ENCODE peak calls at places on chromosomes 11 and 22, in ten cellular contexts. One of them, this sample, is unnamed.

GRCh38 chr11:73991471-73992006 is 8.9 kb upstream of the UCP2 start:
- DNase-seq in heart left ventricle: no peak
- DNase-seq in A549: no peak
- DNase-seq in body of pancreas: no peak
- DNase-seq in esophagus muscularis mucosa: no peak
- DNase-seq in ovary: no peak
- DNase-seq in stomach: no peak
- DNase-seq in GM12891: no peak
- DNase-seq in sigmoid colon: peak
- DNase-seq in Peyer's patch: peak
- DNase-seq in this sample: no peak

GRCh38 chr11:11229691-11230090 is 123.4 kb downstream of the CSNK2A3 start:
- DNase-seq in heart left ventricle: no peak
- DNase-seq in A549: no peak
- DNase-seq in body of pancreas: no peak
- DNase-seq in esophagus muscularis mucosa: no peak
- DNase-seq in ovary: no peak
- DNase-seq in stomach: no peak
- DNase-seq in GM12891: no peak
- DNase-seq in sigmoid colon: no peak
- DNase-seq in Peyer's patch: no peak
- DNase-seq in this sample: no peak

GRCh38 chr11:74257934-74258553 is 53.4 kb downstream of the P4HA3 start:
- DNase-seq in heart left ventricle: peak
- DNase-seq in A549: no peak
- DNase-seq in body of pancreas: peak
- DNase-seq in esophagus muscularis mucosa: peak
- DNase-seq in ovary: peak
- DNase-seq in stomach: peak
- DNase-seq in GM12891: no peak
- DNase-seq in sigmoid colon: peak
- DNase-seq in Peyer's patch: no peak
- DNase-seq in this sample: peak

GRCh38 chr11:62560566-62561103 is 13.1 kb downstream of the EEF1G start:
- DNase-seq in heart left ventricle: peak
- DNase-seq in A549: peak
- DNase-seq in body of pancreas: peak
- DNase-seq in esophagus muscularis mucosa: peak
- DNase-seq in ovary: peak
- DNase-seq in stomach: peak
- DNase-seq in GM12891: no peak
- DNase-seq in sigmoid colon: peak
- DNase-seq in Peyer's patch: peak
- DNase-seq in this sample: peak

GRCh38 chr11:3069425-3069824 is 12.2 kb upstream of the CARS1 start:
- DNase-seq in heart left ventricle: no peak
- DNase-seq in A549: no peak
- DNase-seq in body of pancreas: no peak
- DNase-seq in esophagus muscularis mucosa: no peak
- DNase-seq in ovary: no peak
- DNase-seq in stomach: no peak
- DNase-seq in GM12891: no peak
- DNase-seq in sigmoid colon: no peak
- DNase-seq in Peyer's patch: no peak
- DNase-seq in this sample: no peak

GRCh38 chr11:73931039-73931645 is 19.7 kb upstream of the DNAJB13 start:
- DNase-seq in heart left ventricle: no peak
- DNase-seq in A549: peak
- DNase-seq in body of pancreas: peak
- DNase-seq in esophagus muscularis mucosa: no peak
- DNase-seq in ovary: no peak
- DNase-seq in stomach: peak
- DNase-seq in GM12891: no peak
- DNase-seq in sigmoid colon: no peak
- DNase-seq in Peyer's patch: peak
- DNase-seq in this sample: peak

GRCh38 chr11:130128626-130129025 is 31.0 kb upstream of the ST14 start:
- DNase-seq in heart left ventricle: no peak
- DNase-seq in A549: no peak
- DNase-seq in body of pancreas: no peak
- DNase-seq in esophagus muscularis mucosa: no peak
- DNase-seq in ovary: no peak
- DNase-seq in stomach: no peak
- DNase-seq in GM12891: no peak
- DNase-seq in sigmoid colon: no peak
- DNase-seq in Peyer's patch: no peak
- DNase-seq in this sample: no peak

GRCh38 chr11:19988598-19988997 is 171.7 kb downstream of the DBX1 start:
- DNase-seq in heart left ventricle: peak
- DNase-seq in A549: no peak
- DNase-seq in body of pancreas: no peak
- DNase-seq in esophagus muscularis mucosa: no peak
- DNase-seq in ovary: peak
- DNase-seq in stomach: no peak
- DNase-seq in GM12891: no peak
- DNase-seq in sigmoid colon: peak
- DNase-seq in Peyer's patch: no peak
- DNase-seq in this sample: peak

GRCh38 chr22:50684986-50685385 is 12.4 kb downstream of the SHANK3 start:
- DNase-seq in heart left ventricle: no peak
- DNase-seq in A549: no peak
- DNase-seq in body of pancreas: no peak
- DNase-seq in esophagus muscularis mucosa: no peak
- DNase-seq in ovary: no peak
- DNase-seq in stomach: peak
- DNase-seq in GM12891: peak
- DNase-seq in sigmoid colon: no peak
- DNase-seq in Peyer's patch: peak
- DNase-seq in this sample: no peak

GRCh38 chr22:50691521-50691920 is 18.9 kb downstream of the SHANK3 start:
- DNase-seq in heart left ventricle: no peak
- DNase-seq in A549: no peak
- DNase-seq in body of pancreas: no peak
- DNase-seq in esophagus muscularis mucosa: no peak
- DNase-seq in ovary: no peak
- DNase-seq in stomach: no peak
- DNase-seq in GM12891: no peak
- DNase-seq in sigmoid colon: no peak
- DNase-seq in Peyer's patch: peak
- DNase-seq in this sample: peak

GRCh38 chr22:50687829-50688228 is 15.2 kb downstream of the SHANK3 start:
- DNase-seq in heart left ventricle: no peak
- DNase-seq in A549: no peak
- DNase-seq in body of pancreas: no peak
- DNase-seq in esophagus muscularis mucosa: no peak
- DNase-seq in ovary: no peak
- DNase-seq in stomach: peak
- DNase-seq in GM12891: no peak
- DNase-seq in sigmoid colon: peak
- DNase-seq in Peyer's patch: peak
- DNase-seq in this sample: no peak

GRCh38 chr22:50686794-50687193 is 14.2 kb downstream of the SHANK3 start:
- DNase-seq in heart left ventricle: no peak
- DNase-seq in A549: no peak
- DNase-seq in body of pancreas: no peak
- DNase-seq in esophagus muscularis mucosa: no peak
- DNase-seq in ovary: no peak
- DNase-seq in stomach: no peak
- DNase-seq in GM12891: peak
- DNase-seq in sigmoid colon: no peak
- DNase-seq in Peyer's patch: peak
- DNase-seq in this sample: no peak

DNA sequence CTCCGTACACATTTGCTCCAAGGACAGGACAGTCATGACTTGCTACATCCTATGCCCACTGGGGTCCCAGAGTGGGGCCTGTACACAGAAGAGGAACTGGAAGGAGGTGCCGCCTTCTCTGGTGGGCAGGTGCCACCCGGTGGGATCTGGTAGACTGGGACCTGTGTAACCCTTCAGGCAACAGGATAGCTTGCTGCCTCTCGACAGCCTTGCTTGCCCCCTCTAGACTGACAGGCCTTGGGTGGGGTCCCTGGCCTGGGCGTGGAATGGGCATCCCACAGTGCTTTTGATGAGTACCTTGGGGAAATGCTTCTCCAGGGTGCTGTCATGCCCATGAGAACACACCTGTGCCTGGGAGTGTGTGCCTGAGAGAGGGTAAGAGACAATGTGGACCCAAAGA is 15.8 kb downstream of the SHANK3 start:
- DNase-seq in heart left ventricle: no peak
- DNase-seq in A549: no peak
- DNase-seq in body of pancreas: no peak
- DNase-seq in esophagus muscularis mucosa: no peak
- DNase-seq in ovary: no peak
- DNase-seq in stomach: peak
- DNase-seq in GM12891: no peak
- DNase-seq in sigmoid colon: peak
- DNase-seq in Peyer's patch: peak
- DNase-seq in this sample: no peak
- TF ChIP-seq POLR2A in heart left ventricle: no peak
- TF ChIP-seq POLR2A in A549: no peak
- TF ChIP-seq POLR2A in body of pancreas: no peak
- TF ChIP-seq POLR2A in esophagus muscularis mucosa: no peak
- TF ChIP-seq POLR2A in ovary: no peak
- TF ChIP-seq POLR2A in stomach: no peak
- TF ChIP-seq POLR2A in GM12891: no peak
- TF ChIP-seq POLR2A in sigmoid colon: no peak
- TF ChIP-seq POLR2A in Peyer's patch: no peak
- TF ChIP-seq POLR2A in this sample: no peak

GRCh38 chr11:103845331-103845730 is 191.1 kb upstream of the DDI1 start:
- DNase-seq in heart left ventricle: no peak
- DNase-seq in A549: no peak
- DNase-seq in body of pancreas: no peak
- DNase-seq in esophagus muscularis mucosa: no peak
- DNase-seq in ovary: no peak
- DNase-seq in stomach: no peak
- DNase-seq in GM12891: no peak
- DNase-seq in sigmoid colon: no peak
- DNase-seq in Peyer's patch: no peak
- DNase-seq in this sample: no peak

GRCh38 chr11:103851166-103851651 is 185.2 kb upstream of the DDI1 start:
- DNase-seq in heart left ventricle: no peak
- DNase-seq in A549: no peak
- DNase-seq in body of pancreas: peak
- DNase-seq in esophagus muscularis mucosa: no peak
- DNase-seq in ovary: peak
- DNase-seq in stomach: no peak
- DNase-seq in GM12891: no peak
- DNase-seq in sigmoid colon: no peak
- DNase-seq in Peyer's patch: no peak
- DNase-seq in this sample: no peak

GRCh38 chr11:103849366-103849765 is 187.1 kb upstream of the DDI1 start:
- DNase-seq in heart left ventricle: no peak
- DNase-seq in A549: no peak
- DNase-seq in body of pancreas: no peak
- DNase-seq in esophagus muscularis mucosa: no peak
- DNase-seq in ovary: no peak
- DNase-seq in stomach: no peak
- DNase-seq in GM12891: no peak
- DNase-seq in sigmoid colon: no peak
- DNase-seq in Peyer's patch: no peak
- DNase-seq in this sample: no peak

GRCh38 chr11:103850419-103851165 is 185.8 kb upstream of the DDI1 start:
- DNase-seq in heart left ventricle: no peak
- DNase-seq in A549: no peak
- DNase-seq in body of pancreas: no peak
- DNase-seq in esophagus muscularis mucosa: no peak
- DNase-seq in ovary: no peak
- DNase-seq in stomach: no peak
- DNase-seq in GM12891: no peak
- DNase-seq in sigmoid colon: no peak
- DNase-seq in Peyer's patch: no peak
- DNase-seq in this sample: no peak
- TF ChIP-seq POLR2A in heart left ventricle: no peak
- TF ChIP-seq POLR2A in A549: no peak
- TF ChIP-seq POLR2A in body of pancreas: no peak
- TF ChIP-seq POLR2A in esophagus muscularis mucosa: no peak
- TF ChIP-seq POLR2A in ovary: no peak
- TF ChIP-seq POLR2A in stomach: no peak
- TF ChIP-seq POLR2A in GM12891: no peak
- TF ChIP-seq POLR2A in sigmoid colon: no peak
- TF ChIP-seq POLR2A in Peyer's patch: no peak
- TF ChIP-seq POLR2A in this sample: no peak

GRCh38 chr11:125591659-125592304 is 870 bp upstream of the STT3A start:
- DNase-seq in heart left ventricle: peak
- DNase-seq in A549: peak
- DNase-seq in body of pancreas: peak
- DNase-seq in esophagus muscularis mucosa: no peak
- DNase-seq in ovary: peak
- DNase-seq in stomach: peak
- DNase-seq in GM12891: no peak
- DNase-seq in sigmoid colon: peak
- DNase-seq in Peyer's patch: peak
- DNase-seq in this sample: peak
- TF ChIP-seq POLR2A in heart left ventricle: no peak
- TF ChIP-seq POLR2A in A549: no peak
- TF ChIP-seq POLR2A in body of pancreas: no peak
- TF ChIP-seq POLR2A in esophagus muscularis mucosa: no peak
- TF ChIP-seq POLR2A in ovary: no peak
- TF ChIP-seq POLR2A in stomach: no peak
- TF ChIP-seq POLR2A in GM12891: peak
- TF ChIP-seq POLR2A in sigmoid colon: no peak
- TF ChIP-seq POLR2A in Peyer's patch: no peak
- TF ChIP-seq POLR2A in this sample: no peak

GRCh38 chr22:32992821-32993220 is 65.4 kb downstream of the SYN3 start:
- DNase-seq in heart left ventricle: no peak
- DNase-seq in A549: no peak
- DNase-seq in body of pancreas: no peak
- DNase-seq in esophagus muscularis mucosa: no peak
- DNase-seq in ovary: no peak
- DNase-seq in stomach: no peak
- DNase-seq in GM12891: no peak
- DNase-seq in sigmoid colon: no peak
- DNase-seq in Peyer's patch: no peak
- DNase-seq in this sample: no peak
- TF ChIP-seq POLR2A in heart left ventricle: no peak
- TF ChIP-seq POLR2A in A549: no peak
- TF ChIP-seq POLR2A in body of pancreas: no peak
- TF ChIP-seq POLR2A in esophagus muscularis mucosa: no peak
- TF ChIP-seq POLR2A in ovary: no peak
- TF ChIP-seq POLR2A in stomach: no peak
- TF ChIP-seq POLR2A in GM12891: no peak
- TF ChIP-seq POLR2A in sigmoid colon: no peak
- TF ChIP-seq POLR2A in Peyer's patch: no peak
- TF ChIP-seq POLR2A in this sample: no peak

DNA sequence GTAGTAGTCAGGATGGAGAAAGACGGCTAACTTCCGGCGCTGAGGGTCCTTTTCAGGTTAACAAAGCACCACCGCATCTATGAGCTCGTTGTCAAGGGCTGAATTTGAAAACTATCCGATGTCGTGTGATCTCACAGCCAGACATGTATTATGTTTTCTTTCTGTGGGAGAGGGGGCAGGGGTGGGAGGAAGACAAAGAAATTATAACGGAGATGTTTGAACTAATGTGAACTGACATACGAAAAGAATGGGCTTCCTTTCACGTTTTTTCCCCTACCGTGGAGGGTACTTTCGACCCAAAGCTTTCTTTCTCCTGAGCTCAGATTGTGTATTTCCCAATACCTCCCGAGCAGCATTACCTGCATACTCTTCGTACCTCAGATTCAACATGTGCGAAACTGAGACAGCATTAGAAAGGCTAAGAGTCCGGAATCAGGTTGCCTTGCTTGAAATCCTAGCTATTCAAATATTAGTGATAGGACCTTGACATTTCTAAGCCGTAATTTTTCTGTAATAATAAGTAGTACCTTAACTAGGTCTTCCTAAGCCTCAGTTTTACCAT is 696 bp upstream of the PAK1 start:
- DNase-seq in heart left ventricle: no peak
- DNase-seq in A549: no peak
- DNase-seq in body of pancreas: peak
- DNase-seq in esophagus muscularis mucosa: no peak
- DNase-seq in ovary: no peak
- DNase-seq in stomach: no peak
- DNase-seq in GM12891: no peak
- DNase-seq in sigmoid colon: no peak
- DNase-seq in Peyer's patch: no peak
- DNase-seq in this sample: peak
- TF ChIP-seq POLR2A in heart left ventricle: no peak
- TF ChIP-seq POLR2A in A549: no peak
- TF ChIP-seq POLR2A in body of pancreas: no peak
- TF ChIP-seq POLR2A in esophagus muscularis mucosa: no peak
- TF ChIP-seq POLR2A in ovary: peak
- TF ChIP-seq POLR2A in stomach: no peak
- TF ChIP-seq POLR2A in GM12891: no peak
- TF ChIP-seq POLR2A in sigmoid colon: no peak
- TF ChIP-seq POLR2A in Peyer's patch: no peak
- TF ChIP-seq POLR2A in this sample: no peak

This sample was measured in thyroid gland.